ENCODE peak calls at places on chromosomes 4 and X, in nine cellular contexts. F is cardiac muscle cell, M is A549, C is ascending aorta, J is fibroblast of mammary gland, Y is fibroblast of villous mesenchyme, G is mesothelial cell of epicardium, P is type B pancreatic cell, O is NB4. I is an unnamed sample.

GRCh38 chr4:56674984-56675383 is 6.1 kb downstream of the HOPX start:
- DNase-seq in F (no peak), M (no peak), C (no peak), J (peak; percentile 84), Y (no peak), G (no peak), P (no peak), O (no peak), I (no peak)

GRCh38 chrX:34656842-34657780 is at the start of gene TMEM47:
- DNase-seq in F (peak; percentile 81), M (peak; percentile 44), C (peak; percentile 18), J (peak; percentile 58), Y (peak; percentile 34), G (peak; percentile 60), P (peak; percentile 89), O (no peak), I (peak; percentile 46)

GRCh38 chrX:44432641-44433040 is 89.2 kb upstream of the EFHC2 start:
- DNase-seq in F (peak; percentile 36), M (no peak), C (no peak), J (peak; percentile 11), Y (peak; percentile 28), G (no peak), P (no peak), O (no peak), I (no peak)

GRCh38 chr4:147481577-147482109 is 746 bp downstream of the EDNRA start:
- DNase-seq in F (peak; percentile 35), M (no peak), C (no peak), J (no peak), Y (no peak), G (no peak), P (no peak), O (no peak), I (no peak)

GRCh38 chrX:135327299-135327698 is 18.0 kb downstream of the ETDC start:
- DNase-seq in F (peak; percentile 86), M (peak; percentile 9), C (no peak), J (peak; percentile 95), Y (peak; percentile 59), G (no peak), P (no peak), O (no peak), I (peak; percentile 79)

GRCh38 chrX:45142185-45142584 is 58.5 kb downstream of the DIPK2B start:
- DNase-seq in F (no peak), M (no peak), C (no peak), J (no peak), Y (no peak), G (no peak), P (no peak), O (no peak), I (no peak)

GRCh38 chr4:3436798-3437581 is 4.8 kb upstream of the HGFAC start:
- DNase-seq in F (peak; percentile 25), M (peak; percentile 76), C (no peak), J (peak; percentile 46), Y (peak; percentile 36), G (no peak), P (no peak), O (no peak), I (peak; percentile 44)

GRCh38 chr4:15469402-15470148 is at the start of gene CC2D2A:
- DNase-seq in F (peak; percentile 76), M (peak; percentile 58), C (no peak), J (peak; percentile 66), Y (peak; percentile 64), G (no peak), P (no peak), O (no peak), I (peak; percentile 44)

GRCh38 chr4:118224239-118224829 is 128.5 kb downstream of the PRSS12 start:
- DNase-seq in F (peak; percentile 81), M (peak; percentile 52), C (no peak), J (peak; percentile 78), Y (peak; percentile 78), G (no peak), P (no peak), O (peak; percentile 77), I (peak; percentile 41)

GRCh38 chrX:128396601-128397000 is 344.4 kb upstream of the ACTRT1 start:
- DNase-seq in F (no peak), M (peak; percentile 4), C (no peak), J (no peak), Y (no peak), G (no peak), P (no peak), O (no peak), I (no peak)

GRCh38 chr4:7518871-7519637 is 84.3 kb upstream of the PSAPL1 start:
- DNase-seq in F (no peak), M (no peak), C (no peak), J (no peak), Y (no peak), G (no peak), P (no peak), O (no peak), I (no peak)

GRCh38 chrX:130174051-130174704 is 2.4 kb downstream of the RAB33A start:
- DNase-seq in F (peak; percentile 75), M (no peak), C (no peak), J (peak; percentile 74), Y (peak; percentile 90), G (no peak), P (no peak), O (peak; percentile 25), I (peak; percentile 78)

GRCh38 chrX:152897216-152898144 is at the start of gene ZNF185:
- DNase-seq in F (peak; percentile 58), M (peak; percentile 50), C (no peak), J (no peak), Y (peak; percentile 12), G (peak; percentile 69), P (no peak), O (no peak), I (no peak)

GRCh38 chr4:2755821-2756690 is at the start of gene TNIP2:
- DNase-seq in F (peak; percentile 91), M (peak; percentile 64), C (no peak), J (peak; percentile 73), Y (peak; percentile 82), G (peak; percentile 64), P (peak; percentile 83), O (peak; percentile 85), I (peak; percentile 64)

GRCh38 chr4:169008478-169008877 is 1.6 kb downstream of the CBR4 start:
- DNase-seq in F (no peak), M (no peak), C (no peak), J (no peak), Y (no peak), G (no peak), P (no peak), O (peak; percentile 25), I (no peak)

GRCh38 chr4:169012049-169012448 is 2.0 kb upstream of the CBR4 start:
- DNase-seq in F (no peak), M (no peak), C (no peak), J (no peak), Y (no peak), G (no peak), P (no peak), O (no peak), I (no peak)

GRCh38 chr4:169013396-169013795 is 3.3 kb upstream of the CBR4 start:
- DNase-seq in F (no peak), M (no peak), C (no peak), J (no peak), Y (no peak), G (no peak), P (no peak), O (no peak), I (no peak)

GRCh38 chr4:169009281-169010124 is 552 bp downstream of the CBR4 start:
- DNase-seq in F (peak; percentile 68), M (peak; percentile 66), C (no peak), J (peak; percentile 65), Y (peak; percentile 60), G (peak; percentile 27), P (peak; percentile 73), O (peak; percentile 77), I (peak; percentile 35)

DNA sequence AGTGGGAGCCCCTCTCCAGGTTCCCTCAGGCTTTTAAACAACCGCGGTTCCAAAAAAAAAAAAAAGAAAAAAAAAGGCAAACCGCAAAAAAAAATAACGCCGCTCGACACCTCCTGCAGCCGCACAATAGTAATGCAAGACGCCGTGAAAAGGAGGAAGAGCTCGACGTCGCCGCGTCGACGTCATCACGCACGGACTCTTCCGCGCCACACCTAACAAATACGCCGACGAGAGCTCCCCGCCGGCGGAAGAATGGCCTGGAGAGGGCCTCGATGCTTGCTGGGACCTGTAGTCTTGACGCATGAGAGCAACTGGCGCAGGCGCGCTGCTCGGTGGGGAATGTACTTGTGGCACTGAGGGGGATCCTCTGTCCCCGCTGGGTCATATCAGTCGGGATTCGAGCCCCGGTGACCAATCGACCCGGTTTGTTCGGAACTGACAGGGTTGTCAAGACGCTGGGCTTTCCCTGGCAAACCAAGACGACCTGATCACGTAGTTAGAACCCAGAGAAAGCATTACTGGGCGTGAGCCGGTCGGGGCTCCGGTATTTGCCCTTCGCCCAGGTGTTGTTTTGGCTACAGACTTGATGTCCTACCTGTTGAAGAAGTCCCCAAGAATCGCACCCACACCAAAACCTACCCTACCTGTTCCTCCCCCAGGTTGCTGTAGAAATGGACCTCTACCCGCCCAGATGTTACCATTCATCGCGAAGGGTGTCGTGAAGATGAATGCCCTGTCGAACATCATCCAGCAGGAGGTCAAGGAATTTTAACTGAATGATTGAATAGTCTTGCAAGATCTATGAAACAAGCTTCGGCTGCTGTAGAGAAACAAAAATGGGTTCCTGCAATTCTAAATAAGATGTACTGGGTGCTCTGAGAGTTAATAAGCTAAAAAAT is at the start of gene CBR4:
- DNase-seq in F (peak; percentile 99), M (peak; percentile 97), C (peak; percentile 95), J (peak; percentile 98), Y (peak; percentile 99), G (peak; percentile 92), P (peak; percentile 95), O (peak; percentile 98), I (peak; percentile 98)
- TF ChIP-seq CTCF in F (peak; percentile 31), M (no peak), C (no peak), J (peak; percentile 32), Y (peak; percentile 31), G (peak; percentile 50), P (peak; percentile 66), O (peak; percentile 2), I (peak; percentile 28)

GRCh38 chr4:185656467-185656890 is 121.2 kb upstream of the PDLIM3 start:
- DNase-seq in F (peak; percentile 75), M (no peak), C (no peak), J (peak; percentile 39), Y (peak; percentile 34), G (no peak), P (no peak), O (no peak), I (peak; percentile 34)
- TF ChIP-seq CTCF in F (peak; percentile 78), M (no peak), C (peak; percentile 76), J (peak; percentile 37), Y (peak; percentile 56), G (no peak), P (peak; percentile 47), O (no peak), I (peak; percentile 48)

GRCh38 chrX:28901637-28902036 is 314.4 kb downstream of the IL1RAPL1 start:
- DNase-seq in F (no peak), M (no peak), C (no peak), J (no peak), Y (no peak), G (no peak), P (no peak), O (no peak), I (no peak)
- TF ChIP-seq CTCF in F (no peak), M (no peak), C (no peak), J (no peak), Y (no peak), G (no peak), P (no peak), O (no peak), I (no peak)

DNA sequence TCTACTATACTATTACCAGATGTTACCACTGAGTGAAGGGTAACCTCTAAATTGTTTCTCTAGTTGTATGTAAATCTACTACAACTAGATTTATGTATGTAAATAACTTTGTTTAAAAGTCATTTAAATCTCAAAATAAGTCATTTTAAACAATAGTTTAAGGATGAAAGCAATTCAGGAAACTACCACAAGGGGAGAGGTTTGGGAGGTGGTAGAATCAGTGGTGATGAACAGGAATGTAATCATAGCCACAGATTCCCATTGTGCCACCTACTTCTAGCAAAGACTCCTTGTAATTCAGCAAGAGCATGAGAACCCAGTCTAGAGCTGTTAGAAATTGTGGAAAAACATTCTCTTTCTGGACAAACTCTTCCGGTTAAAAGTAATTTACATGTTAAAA is 234.6 kb downstream of the SLC7A11 start:
- DNase-seq in F (peak; percentile 17), M (no peak), C (no peak), J (peak; percentile 11), Y (no peak), G (no peak), P (no peak), O (no peak), I (no peak)
- TF ChIP-seq CTCF in F (peak; percentile 33), M (no peak), C (no peak), J (peak; percentile 54), Y (peak; percentile 50), G (peak; percentile 52), P (peak; percentile 60), O (peak; percentile 15), I (peak; percentile 71)

I was measured in HFFc6.